ENCODE peak calls at places on chromosomes 12 and 14, in five cellular contexts. W is BJ; E is stimulated activated CD4-positive, alpha-beta T cell treated with anti-CD3 and anti-CD28 coated beads, TNF-alpha, amount 100 ng/mL, for 24 hours; K is cardiac fibroblast; R is GM19239. S is an unnamed sample.

GRCh38 chr12:26374934-26375333 is 179.6 kb downstream of the SSPN start:
- DNase-seq in W (no peak), E (no peak), K (peak), R (no peak), S (no peak)

GRCh38 chr14:101288436-101289229 is 272.7 kb upstream of the DIO3 start:
- DNase-seq in W (no peak), E (no peak), K (no peak), R (no peak), S (no peak)

GRCh38 chr14:92633274-92633616 is 115.2 kb downstream of the LGMN start:
- DNase-seq in W (no peak), E (no peak), K (no peak), R (no peak), S (no peak)

GRCh38 chr12:104454997-104455396 is 1.8 kb upstream of the CHST11 start:
- DNase-seq in W (no peak), E (no peak), K (peak), R (no peak), S (no peak)

GRCh38 chr12:131618303-131618658 is 92.6 kb upstream of the SFSWAP start:
- DNase-seq in W (no peak), E (no peak), K (no peak), R (no peak), S (no peak)

GRCh38 chr12:46556105-46556559 is 183.6 kb upstream of the SLC38A2 start:
- DNase-seq in W (peak), E (no peak), K (peak), R (no peak), S (no peak)

GRCh38 chr12:22715254-22715653 is 90.3 kb downstream of the ETNK1 start:
- DNase-seq in W (no peak), E (no peak), K (no peak), R (no peak), S (no peak)

GRCh38 chr14:73491256-73491976 is 683 bp downstream of the RIOX1 start:
- DNase-seq in W (no peak), E (peak), K (peak), R (peak), S (peak)

GRCh38 chr14:104262515-104263514 is 124.4 kb downstream of the KIF26A start:
- DNase-seq in W (no peak), E (no peak), K (no peak), R (no peak), S (no peak)

GRCh38 chr12:25151476-25151875 is 43.5 kb downstream of the DNAI7 start:
- DNase-seq in W (peak), E (no peak), K (peak), R (no peak), S (no peak)

GRCh38 chr12:19251481-19251880 is 121.9 kb downstream of the PLEKHA5 start:
- DNase-seq in W (no peak), E (no peak), K (peak), R (no peak), S (no peak)

GRCh38 chr12:128121424-128121823 is 145.5 kb upstream of the TMEM132C start:
- DNase-seq in W (no peak), E (no peak), K (no peak), R (no peak), S (no peak)